ENCODE peak calls at places on chromosomes 5 and 9, in six cellular contexts. One of them, this sample, is unnamed.

GRCh38 chr5:11390369-11390768 is 513.9 kb downstream of the CTNND2 start:
- DNase-seq in RWPE1: no peak
- DNase-seq in hepatocyte: no peak
- DNase-seq in endothelial cell: no peak
- DNase-seq in kidney: no peak
- DNase-seq in A549: no peak
- DNase-seq in this sample: no peak

GRCh38 chr5:64947031-64947430 is 178.3 kb downstream of the CWC27 start:
- DNase-seq in RWPE1: no peak
- DNase-seq in hepatocyte: peak
- DNase-seq in endothelial cell: no peak
- DNase-seq in kidney: no peak
- DNase-seq in A549: no peak
- DNase-seq in this sample: peak

GRCh38 chr9:85262333-85262732 is 479.4 kb downstream of the AGTPBP1 start:
- DNase-seq in RWPE1: no peak
- DNase-seq in hepatocyte: no peak
- DNase-seq in endothelial cell: no peak
- DNase-seq in kidney: no peak
- DNase-seq in A549: no peak
- DNase-seq in this sample: no peak

GRCh38 chr5:82356808-82357671 is 78.9 kb upstream of the RPS23 start:
- DNase-seq in RWPE1: peak
- DNase-seq in hepatocyte: peak
- DNase-seq in endothelial cell: peak
- DNase-seq in kidney: peak
- DNase-seq in A549: peak
- DNase-seq in this sample: peak

GRCh38 chr9:12972608-12973589 is 198.1 kb downstream of the LURAP1L start:
- DNase-seq in RWPE1: no peak
- DNase-seq in hepatocyte: peak
- DNase-seq in endothelial cell: no peak
- DNase-seq in kidney: no peak
- DNase-seq in A549: no peak
- DNase-seq in this sample: no peak

GRCh38 chr5:156824800-156825199 is 25.3 kb upstream of the PPP1R2B start:
- DNase-seq in RWPE1: peak
- DNase-seq in hepatocyte: peak
- DNase-seq in endothelial cell: peak
- DNase-seq in kidney: no peak
- DNase-seq in A549: peak
- DNase-seq in this sample: peak

GRCh38 chr5:120734033-120734432 is 269.9 kb downstream of the PRR16 start:
- DNase-seq in RWPE1: no peak
- DNase-seq in hepatocyte: no peak
- DNase-seq in endothelial cell: peak
- DNase-seq in kidney: no peak
- DNase-seq in A549: no peak
- DNase-seq in this sample: no peak

GRCh38 chr9:93082841-93083411 is 13.1 kb upstream of the CARD19 start:
- DNase-seq in RWPE1: no peak
- DNase-seq in hepatocyte: peak
- DNase-seq in endothelial cell: no peak
- DNase-seq in kidney: peak
- DNase-seq in A549: no peak
- DNase-seq in this sample: no peak

GRCh38 chr5:65012411-65012972 is 243.8 kb downstream of the CWC27 start:
- DNase-seq in RWPE1: no peak
- DNase-seq in hepatocyte: no peak
- DNase-seq in endothelial cell: no peak
- DNase-seq in kidney: no peak
- DNase-seq in A549: no peak
- DNase-seq in this sample: no peak

GRCh38 chr9:2655411-2655901 is 33.9 kb downstream of the VLDLR start:
- DNase-seq in RWPE1: peak
- DNase-seq in hepatocyte: no peak
- DNase-seq in endothelial cell: no peak
- DNase-seq in kidney: no peak
- DNase-seq in A549: peak
- DNase-seq in this sample: no peak

GRCh38 chr5:84149094-84149493 is 235.6 kb downstream of the EDIL3 start:
- DNase-seq in RWPE1: no peak
- DNase-seq in hepatocyte: no peak
- DNase-seq in endothelial cell: no peak
- DNase-seq in kidney: no peak
- DNase-seq in A549: no peak
- DNase-seq in this sample: no peak

GRCh38 chr5:81313686-81314085 is 12.3 kb downstream of the ZCCHC9 start:
- DNase-seq in RWPE1: no peak
- DNase-seq in hepatocyte: no peak
- DNase-seq in endothelial cell: no peak
- DNase-seq in kidney: no peak
- DNase-seq in A549: no peak
- DNase-seq in this sample: no peak

GRCh38 chr9:105157178-105157583 is 87.3 kb upstream of the SLC44A1 start:
- DNase-seq in RWPE1: peak
- DNase-seq in hepatocyte: peak
- DNase-seq in endothelial cell: peak
- DNase-seq in kidney: no peak
- DNase-seq in A549: peak
- DNase-seq in this sample: peak

GRCh38 chr9:93456504-93456903 is 3.1 kb upstream of the FAM120AOS start:
- DNase-seq in RWPE1: no peak
- DNase-seq in hepatocyte: peak
- DNase-seq in endothelial cell: no peak
- DNase-seq in kidney: no peak
- DNase-seq in A549: no peak
- DNase-seq in this sample: no peak

GRCh38 chr5:131364507-131365050 is 100.7 kb downstream of the CDC42SE2 start:
- DNase-seq in RWPE1: no peak
- DNase-seq in hepatocyte: no peak
- DNase-seq in endothelial cell: no peak
- DNase-seq in kidney: no peak
- DNase-seq in A549: no peak
- DNase-seq in this sample: no peak

GRCh38 chr9:126839301-126839700 is 21.1 kb upstream of the ZBTB34 start:
- DNase-seq in RWPE1: no peak
- DNase-seq in hepatocyte: no peak
- DNase-seq in endothelial cell: no peak
- DNase-seq in kidney: no peak
- DNase-seq in A549: no peak
- DNase-seq in this sample: no peak
- TF ChIP-seq CTCF in RWPE1: no peak
- TF ChIP-seq CTCF in hepatocyte: no peak
- TF ChIP-seq CTCF in endothelial cell: no peak
- TF ChIP-seq CTCF in kidney: no peak
- TF ChIP-seq CTCF in A549: no peak
- TF ChIP-seq CTCF in this sample: no peak

DNA sequence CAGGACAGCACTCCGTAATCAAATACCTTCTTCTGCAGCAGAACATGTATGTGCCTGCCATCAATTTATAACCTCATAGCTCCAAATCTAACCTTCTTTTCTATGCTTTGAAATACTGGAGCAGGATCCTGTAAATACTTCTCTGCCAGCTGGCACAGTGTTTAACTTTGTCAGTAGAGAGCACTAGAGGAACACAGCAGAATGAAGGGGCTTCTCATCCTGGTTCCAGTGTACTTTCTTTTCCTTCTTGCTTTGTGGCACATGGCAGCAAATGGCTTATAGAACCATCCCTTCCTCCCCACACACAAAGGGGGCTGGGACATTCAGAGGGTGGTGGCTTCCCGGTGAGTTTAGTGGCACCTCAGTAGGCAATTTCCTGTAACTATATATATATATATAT is 3.8 kb upstream of the FBXW11 start:
- DNase-seq in RWPE1: no peak
- DNase-seq in hepatocyte: no peak
- DNase-seq in endothelial cell: no peak
- DNase-seq in kidney: no peak
- DNase-seq in A549: no peak
- DNase-seq in this sample: no peak
- TF ChIP-seq CTCF in RWPE1: no peak
- TF ChIP-seq CTCF in hepatocyte: peak
- TF ChIP-seq CTCF in endothelial cell: no peak
- TF ChIP-seq CTCF in kidney: no peak
- TF ChIP-seq CTCF in A549: no peak
- TF ChIP-seq CTCF in this sample: no peak

GRCh38 chr9:130660683-130661460 is 3.5 kb upstream of the PRDM12 start:
- DNase-seq in RWPE1: no peak
- DNase-seq in hepatocyte: no peak
- DNase-seq in endothelial cell: no peak
- DNase-seq in kidney: no peak
- DNase-seq in A549: no peak
- DNase-seq in this sample: no peak

GRCh38 chr9:130662927-130663257 is 1.5 kb upstream of the PRDM12 start:
- DNase-seq in RWPE1: no peak
- DNase-seq in hepatocyte: no peak
- DNase-seq in endothelial cell: no peak
- DNase-seq in kidney: no peak
- DNase-seq in A549: no peak
- DNase-seq in this sample: no peak

GRCh38 chr9:130661461-130662098 is 2.8 kb upstream of the PRDM12 start:
- DNase-seq in RWPE1: no peak
- DNase-seq in hepatocyte: no peak
- DNase-seq in endothelial cell: no peak
- DNase-seq in kidney: no peak
- DNase-seq in A549: no peak
- DNase-seq in this sample: no peak

GRCh38 chr9:130663258-130664171 is 879 bp upstream of the PRDM12 start:
- DNase-seq in RWPE1: no peak
- DNase-seq in hepatocyte: no peak
- DNase-seq in endothelial cell: no peak
- DNase-seq in kidney: no peak
- DNase-seq in A549: peak
- DNase-seq in this sample: no peak

GRCh38 chr9:130662099-130662926 is 2.1 kb upstream of the PRDM12 start:
- DNase-seq in RWPE1: no peak
- DNase-seq in hepatocyte: no peak
- DNase-seq in endothelial cell: no peak
- DNase-seq in kidney: no peak
- DNase-seq in A549: no peak
- DNase-seq in this sample: no peak
- TF ChIP-seq CTCF in RWPE1: no peak
- TF ChIP-seq CTCF in hepatocyte: no peak
- TF ChIP-seq CTCF in endothelial cell: no peak
- TF ChIP-seq CTCF in kidney: no peak
- TF ChIP-seq CTCF in A549: no peak
- TF ChIP-seq CTCF in this sample: no peak

DNA sequence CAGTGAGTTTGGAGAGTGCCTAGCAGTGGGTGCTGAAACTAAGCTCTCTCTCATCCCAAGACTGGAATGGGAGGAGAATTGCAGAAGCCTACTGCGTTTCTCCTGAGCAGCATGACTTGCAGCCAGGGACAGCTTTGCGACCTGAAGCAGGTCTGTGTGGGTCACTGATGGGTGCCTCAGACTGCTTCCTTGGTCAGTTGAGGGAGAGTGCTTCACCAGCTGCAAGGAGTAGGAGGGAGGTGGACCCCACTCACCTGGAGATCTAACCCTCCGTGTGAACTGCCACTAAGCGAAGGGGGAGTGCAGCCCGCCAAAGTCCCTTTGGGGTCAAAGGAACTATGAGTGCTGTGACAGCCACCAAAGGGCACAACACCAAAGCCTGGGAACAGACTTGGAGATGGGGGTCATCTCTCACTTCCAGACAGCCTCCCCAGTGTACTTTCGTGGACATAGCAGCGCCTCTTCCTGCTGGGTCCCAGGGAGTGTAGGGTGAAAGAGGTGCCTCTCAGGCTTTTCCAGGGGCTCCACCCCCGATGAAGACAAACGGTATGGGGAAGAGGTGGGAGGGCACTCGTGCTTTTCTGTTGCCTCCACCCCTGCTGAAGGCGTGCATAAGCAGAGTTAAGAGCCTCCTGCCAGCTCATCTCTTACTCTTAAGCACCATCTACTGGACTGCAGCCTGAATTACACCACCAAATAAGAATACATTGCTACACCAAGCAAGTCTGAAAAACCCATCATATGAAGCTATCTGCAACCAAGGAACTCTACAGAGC is 34.3 kb upstream of the MACIR start:
- DNase-seq in RWPE1: peak
- DNase-seq in hepatocyte: peak
- DNase-seq in endothelial cell: peak
- DNase-seq in kidney: peak
- DNase-seq in A549: no peak
- DNase-seq in this sample: peak
- TF ChIP-seq CTCF in RWPE1: peak
- TF ChIP-seq CTCF in hepatocyte: peak
- TF ChIP-seq CTCF in endothelial cell: peak
- TF ChIP-seq CTCF in kidney: peak
- TF ChIP-seq CTCF in A549: peak
- TF ChIP-seq CTCF in this sample: peak

This sample was measured in Calu3.